ENCODE peak calls at places on chromosome 13, in six cellular contexts. H, X, T, J, E and R are unnamed samples.

GRCh38 chr13:43776680-43777079 is 10.1 kb downstream of the ENOX1 start:
- DNase-seq in X (no peak), E (no peak), T (no peak), H (no peak), J (peak; percentile 32), R (peak; percentile 59)

GRCh38 chr13:95573226-95573625 is 20.7 kb downstream of the CLDN10 start:
- DNase-seq in E (no peak), H (peak; percentile 11), T (no peak), J (no peak), X (no peak), R (no peak)

GRCh38 chr13:67137044-67137735 is 92.9 kb downstream of the PCDH9 start:
- DNase-seq in H (peak; percentile 62), X (no peak), T (no peak), E (no peak), J (peak; percentile 11), R (no peak)

GRCh38 chr13:67224148-67224846 is 5.8 kb downstream of the PCDH9 start:
- DNase-seq in H (peak; percentile 82), E (peak; percentile 46), X (peak; percentile 33), J (peak; percentile 83), T (peak; percentile 56), R (peak; percentile 77)

GRCh38 chr13:33401238-33401637 is 115.7 kb upstream of the STARD13 start:
- DNase-seq in E (no peak), T (no peak), J (no peak), X (no peak), H (no peak), R (no peak)

GRCh38 chr13:34748078-34748477 is 194.0 kb upstream of the NBEA start:
- DNase-seq in J (peak; percentile 78), X (no peak), E (peak; percentile 30), H (no peak), T (no peak), R (no peak)

GRCh38 chr13:33940898-33941297 is 122.9 kb downstream of the RFC3 start:
- DNase-seq in T (peak; percentile 17), H (peak; percentile 4), E (peak; percentile 28), X (no peak), J (peak; percentile 26), R (peak; percentile 68)

GRCh38 chr13:77338961-77339401 is 12.1 kb upstream of the MYCBP2 start:
- DNase-seq in T (no peak), J (no peak), H (no peak), E (no peak), X (no peak), R (no peak)

GRCh38 chr13:43154083-43154739 is 130.8 kb downstream of the DNAJC15 start:
- DNase-seq in J (no peak), E (peak; percentile 91), H (no peak), X (no peak), T (no peak), R (peak; percentile 88)

GRCh38 chr13:77532983-77533382 is 2.5 kb upstream of the SCEL start:
- DNase-seq in E (peak; percentile 50), H (no peak), X (no peak), T (no peak), J (no peak), R (no peak)

GRCh38 chr13:90105276-90105675 is 1242.2 kb upstream of the MIR17HG start:
- DNase-seq in J (peak; percentile 34), T (no peak), H (no peak), X (no peak), E (no peak), R (peak; percentile 37)

GRCh38 chr13:52892925-52893324 is 44.5 kb upstream of the PCDH8 start:
- DNase-seq in E (no peak), X (no peak), J (no peak), H (no peak), T (no peak), R (no peak)

GRCh38 chr13:50531917-50532899 is 311.3 kb downstream of the DLEU7 start:
- DNase-seq in X (no peak), T (no peak), J (no peak), H (peak; percentile 62), E (peak; percentile 34), R (no peak)

GRCh38 chr13:78780708-78781107 is 121.8 kb upstream of the OBI1 start:
- DNase-seq in H (no peak), T (no peak), X (no peak), J (no peak), E (no peak), R (no peak)

GRCh38 chr13:48181482-48182145 is 51.4 kb upstream of the ITM2B start:
- DNase-seq in T (no peak), J (no peak), X (no peak), H (no peak), E (no peak), R (no peak)

GRCh38 chr13:46154136-46154854 is 27.7 kb downstream of the LCP1 start:
- DNase-seq in T (no peak), H (no peak), E (no peak), X (no peak), J (no peak), R (no peak)

GRCh38 chr13:100983111-100983510 is 308.5 kb upstream of the TMTC4 start:
- DNase-seq in J (no peak), E (no peak), H (no peak), T (no peak), X (no peak), R (no peak)

GRCh38 chr13:84430441-84430840 is 548.2 kb upstream of the SLITRK1 start:
- DNase-seq in T (no peak), E (peak; percentile 20), X (no peak), H (peak; percentile 1), J (peak; percentile 5), R (peak; percentile 37)

GRCh38 chr13:76982051-76982450 is 9.8 kb upstream of the CLN5 start:
- DNase-seq in H (no peak), T (no peak), X (no peak), E (peak; percentile 37), J (no peak), R (no peak)

GRCh38 chr13:97583884-97584497 is 150.0 kb downstream of the RAP2A start:
- DNase-seq in E (no peak), X (no peak), H (no peak), T (no peak), J (peak; percentile 42), R (no peak)

GRCh38 chr13:32272021-32272695 is 43.0 kb downstream of the ZAR1L start:
- DNase-seq in T (no peak), J (no peak), E (peak; percentile 78), X (no peak), H (no peak), R (no peak)

GRCh38 chr13:111216166-111216960 is 101.3 kb downstream of the ARHGEF7 start:
- DNase-seq in E (peak; percentile 39), H (peak; percentile 27), X (no peak), J (peak; percentile 53), T (peak; percentile 46), R (peak; percentile 73)

GRCh38 chr13:20461481-20461859 is 64.2 kb downstream of the CRYL1 start:
- DNase-seq in T (no peak), X (no peak), E (peak; percentile 3), H (peak; percentile 49), J (peak; percentile 62), R (peak; percentile 46)

GRCh38 chr13:27789153-27789494 is 3.2 kb upstream of the GSX1 start:
- DNase-seq in J (no peak), T (no peak), H (no peak), X (no peak), E (no peak), R (no peak)

GRCh38 chr13:27789495-27790303 is 2.6 kb upstream of the GSX1 start:
- DNase-seq in X (no peak), E (no peak), H (no peak), T (no peak), J (no peak), R (no peak)

GRCh38 chr13:27791146-27791900 is 960 bp upstream of the GSX1 start:
- DNase-seq in T (no peak), X (no peak), J (no peak), E (no peak), H (no peak), R (no peak)

GRCh38 chr13:27791901-27792392 is 336 bp upstream of the GSX1 start:
- DNase-seq in X (no peak), T (no peak), J (no peak), H (no peak), E (no peak), R (no peak)

DNA sequence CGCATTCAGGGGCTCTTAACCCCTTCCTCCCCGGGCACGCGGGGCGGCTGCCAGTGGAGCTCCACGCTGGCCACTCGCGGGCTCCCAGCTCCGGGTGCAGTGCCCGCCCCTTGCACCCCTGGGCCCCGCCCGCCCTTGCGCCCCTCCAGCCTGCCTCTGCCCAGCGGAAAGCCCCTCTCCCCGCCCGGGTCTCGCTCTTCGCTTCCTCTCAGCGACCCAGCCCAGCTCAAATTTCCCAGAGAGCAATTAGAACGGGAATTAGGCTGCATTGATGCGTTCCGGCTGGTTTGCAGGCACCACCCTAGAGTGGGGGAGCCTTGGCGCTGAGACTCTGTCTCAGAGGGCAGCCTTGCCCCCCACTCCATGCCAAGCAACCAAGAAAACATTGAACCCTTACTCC is 1.8 kb upstream of the GSX1 start:
- DNase-seq in E (no peak), X (no peak), H (no peak), J (no peak), T (no peak), R (no peak)
- H3K4me3 ChIP-seq in E (no peak overlapping the region), X (no peak overlapping the region), H (no peak overlapping the region), J (no peak overlapping the region), T (no peak overlapping the region), R (no peak overlapping the region)

GRCh38 chr13:112961457-112962369 is 7.3 kb upstream of the MCF2L start:
- DNase-seq in X (no peak), E (no peak), H (no peak), T (no peak), J (no peak), R (no peak)
- H3K23ac ChIP-seq in X (no peak overlapping the region), E (no peak overlapping the region), H (no peak overlapping the region), T (peak overlapping the region; percentile 83), J (no peak overlapping the region), R (no peak overlapping the region)

DNA sequence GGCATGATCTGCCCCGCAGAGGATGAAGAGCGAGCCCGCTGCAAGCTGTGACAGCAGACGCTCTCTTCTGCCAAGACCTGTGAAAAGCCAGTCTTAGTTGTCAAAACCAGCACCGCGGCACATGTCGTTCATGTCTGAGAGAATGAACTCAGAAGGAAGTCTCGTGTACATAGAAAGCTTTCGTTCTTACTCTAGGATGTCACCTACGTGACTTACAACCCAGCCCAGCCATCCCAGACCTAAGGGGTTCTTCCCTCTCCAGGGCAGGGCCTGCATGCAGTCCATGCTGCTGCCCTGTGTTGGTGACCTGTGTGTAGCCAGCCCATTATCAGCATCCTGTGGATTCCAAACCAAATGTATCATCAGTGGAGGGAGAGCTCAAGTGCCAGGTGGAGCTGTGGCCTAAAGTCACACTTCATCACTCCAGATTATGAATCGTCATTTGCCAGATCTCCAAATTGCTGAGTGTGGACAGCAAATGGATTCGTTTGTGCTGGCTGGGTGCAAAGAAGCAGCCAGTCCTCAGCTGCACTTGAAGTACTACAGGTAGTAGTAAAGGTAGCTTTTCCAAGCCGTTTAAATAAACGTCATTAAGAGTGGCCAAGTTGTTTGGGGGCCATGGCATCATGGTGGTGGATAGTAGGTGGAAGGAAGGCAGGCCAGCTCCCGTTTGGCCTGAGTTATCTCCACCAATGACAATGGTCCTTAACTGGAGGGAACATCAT is 73.9 kb upstream of the GPR183 start:
- DNase-seq in E (no peak), H (peak; percentile 7), T (no peak), J (no peak), X (no peak), R (no peak)
- H3K4me3 ChIP-seq in E (no peak overlapping the region), H (no peak overlapping the region), T (no peak overlapping the region), J (no peak overlapping the region), X (no peak overlapping the region), R (no peak overlapping the region)

DNA sequence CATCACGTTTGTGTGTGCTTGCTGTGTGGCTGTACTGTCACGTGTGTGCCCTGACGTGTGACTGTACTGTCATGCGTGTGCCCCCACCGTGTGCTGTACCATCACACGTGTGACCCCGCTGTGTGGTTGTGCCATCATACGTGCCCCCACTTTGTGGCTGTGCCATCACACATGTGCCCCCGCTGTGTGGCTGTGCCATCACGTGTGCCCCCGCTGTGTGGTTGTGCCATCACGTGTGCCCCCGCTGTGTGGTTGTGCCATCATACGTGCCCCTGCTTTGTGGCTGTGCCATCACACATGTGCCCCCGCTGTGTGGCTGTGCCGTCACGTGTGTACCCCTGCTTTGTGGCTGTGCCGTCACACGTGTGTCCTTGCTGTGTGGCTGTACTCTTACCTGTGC is 25.7 kb downstream of the TFDP1 start:
- DNase-seq in E (no peak), T (no peak), X (no peak), H (no peak), J (no peak), R (no peak)
- H3K23ac ChIP-seq in E (no peak overlapping the region), T (peak overlapping the region; percentile 12), X (no peak overlapping the region), H (no peak overlapping the region), J (no peak overlapping the region), R (no peak overlapping the region)